ENCODE peak calls at places on chromosomes 13 and 19, in seven cellular contexts. L is H9, R is mesendoderm, C is IMR-90, P is H1, H is neuronal stem cell, M is mesenchymal stem cell. T is an unnamed sample. For H3K79me1, the result is how much of the 10 kb centered on the place peaks cover.

GRCh38 chr19:50203281-50204080 is at the start of gene MYH14:
- DNase-seq in R (peak), H (peak), P (peak), L (peak), C (no peak), M (no peak), T (peak)

GRCh38 chr13:49495783-49496762 is at the start of gene PHF11:
- DNase-seq in H (peak), P (no peak), L (peak), R (peak), M (peak), C (peak), T (peak)

GRCh38 chr19:49243726-49244125 is 81.3 kb downstream of the SLC6A16 start:
- DNase-seq in R (no peak), L (no peak), M (no peak), P (no peak), C (no peak), H (no peak), T (no peak)

GRCh38 chr19:49468746-49469447 is 5.1 kb upstream of the FLT3LG start:
- DNase-seq in P (no peak), L (peak), C (no peak), R (peak), H (no peak), M (peak), T (peak)

GRCh38 chr19:56217039-56217949 is 15.2 kb downstream of the ZSCAN5C start:
- DNase-seq in M (no peak), L (peak), H (no peak), C (peak), P (peak), R (peak), T (peak)

GRCh38 chr13:99258210-99258860 is at the start of gene GPR18:
- DNase-seq in L (no peak), M (peak), R (no peak), P (no peak), H (no peak), C (peak), T (no peak)

GRCh38 chr13:28503182-28503980 is 8.5 kb upstream of the FLT1 start:
- DNase-seq in R (peak), L (no peak), C (peak), M (peak), H (no peak), P (no peak), T (peak)

GRCh38 chr19:17001603-17002183 is 24.9 kb downstream of the CPAMD8 start:
- DNase-seq in M (no peak), C (no peak), H (no peak), R (peak), L (no peak), P (no peak), T (no peak)

GRCh38 chr13:112740502-112741131 is 50.8 kb downstream of the ATP11A start:
- DNase-seq in C (peak), L (no peak), H (no peak), M (peak), P (no peak), R (no peak), T (peak)

GRCh38 chr13:42384265-42384664 is 112.3 kb downstream of the AKAP11 start:
- DNase-seq in P (no peak), R (no peak), M (no peak), L (no peak), H (no peak), C (no peak), T (peak)

GRCh38 chr19:47832723-47833122 is 11.0 kb downstream of the CRX start:
- DNase-seq in C (no peak), L (no peak), P (no peak), M (no peak), R (peak), H (no peak), T (no peak)

GRCh38 chr19:42440357-42441046 is 2.2 kb downstream of the CXCL17 start:
- DNase-seq in C (peak), R (peak), P (no peak), H (peak), L (peak), M (peak), T (peak)

DNA sequence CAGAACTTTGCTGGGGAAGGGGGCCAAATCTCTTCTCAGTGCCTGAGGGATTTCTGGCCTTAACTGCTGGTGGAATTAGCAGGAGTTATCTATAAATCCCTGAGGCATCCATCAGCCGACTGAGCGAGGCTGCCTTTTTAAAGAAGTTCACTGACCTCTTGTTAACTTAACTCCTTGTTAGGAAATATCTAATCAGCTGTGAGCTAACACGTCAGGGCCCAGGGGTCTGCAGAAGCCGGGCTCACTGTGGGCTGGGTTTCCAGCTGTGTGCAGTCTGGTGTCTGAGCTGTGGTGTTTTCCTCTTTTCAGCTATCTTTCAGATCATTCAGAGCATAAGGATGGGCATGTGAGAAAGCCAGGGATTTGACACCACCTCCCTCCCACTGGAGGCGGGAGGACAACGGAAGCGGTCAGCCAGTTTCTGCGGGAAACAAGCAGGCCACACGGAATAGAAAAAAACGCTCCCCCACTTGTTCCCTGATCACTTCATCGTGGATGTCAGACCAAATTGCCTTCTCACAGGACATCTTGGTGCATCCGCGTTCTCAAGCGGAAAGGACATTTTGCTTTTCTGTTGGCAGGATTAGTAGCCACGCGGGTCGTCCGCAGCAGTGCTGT is 23.4 kb downstream of the SERP2 start:
- DNase-seq in C (peak), R (peak), M (peak), H (peak), L (no peak), P (no peak), T (no peak)
- H3K9ac ChIP-seq in C (no peak), R (peak), M (peak), H (no peak), L (no peak), P (no peak), T (no peak)

DNA sequence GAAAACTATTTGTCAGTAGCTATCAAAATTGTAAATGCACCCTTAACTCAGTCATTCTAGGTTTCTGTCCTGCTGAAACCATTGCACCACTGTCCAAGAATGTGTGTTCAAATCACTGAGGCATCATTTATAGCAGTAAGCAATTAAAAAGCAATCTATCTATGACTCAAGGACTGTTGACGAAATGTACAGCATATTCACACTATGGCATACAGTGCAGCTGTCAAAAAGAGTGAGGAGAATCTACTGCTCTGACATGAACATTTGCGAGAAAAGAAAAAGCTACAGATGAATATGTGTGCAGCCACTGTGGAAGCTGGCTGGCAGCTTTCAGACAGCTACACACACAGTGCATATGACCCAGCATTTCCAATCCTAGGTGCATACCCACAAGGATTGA is 71.2 kb downstream of the ING1 start:
- DNase-seq in L (no peak), H (no peak), M (no peak), C (no peak), P (no peak), R (no peak), T (no peak)
- H3K79me1 ChIP-seq in L (under half), H (under half), M (under half), C (under half), P (under half), R (under half), T (under half)

GRCh38 chr19:52943134-52943883 is 19.4 kb downstream of the ZNF816 start:
- DNase-seq in M (no peak), P (no peak), L (no peak), H (no peak), R (no peak), C (no peak), T (peak)
- H3K9ac ChIP-seq in M (peak), P (no peak), L (no peak), H (no peak), R (no peak), C (peak), T (no peak)

DNA sequence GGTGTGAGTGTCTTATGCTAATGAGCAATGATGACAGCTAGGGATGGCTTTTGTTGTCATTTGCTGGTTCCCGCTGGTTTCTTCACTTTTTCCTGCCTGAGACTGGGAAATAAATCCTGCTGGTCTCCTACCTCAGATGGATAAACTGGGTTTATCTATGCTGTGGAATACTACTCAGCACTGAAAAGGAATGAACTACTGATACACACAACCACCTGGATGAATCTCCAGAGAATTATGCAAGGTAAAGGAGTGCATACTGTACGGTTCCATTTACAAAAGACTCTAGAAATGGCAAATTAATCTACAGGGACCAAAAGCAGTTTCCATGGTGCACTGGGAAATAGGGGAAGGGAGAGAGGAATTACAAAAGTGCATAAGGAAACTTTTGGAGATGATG is 41.2 kb upstream of the UBE2L5 start:
- DNase-seq in M (no peak), P (no peak), H (no peak), L (no peak), C (no peak), R (no peak), T (no peak)
- H3K79me1 ChIP-seq in M (under half), P (under half), H (under half), L (under half), C (under half), R (under half), T (under half)

GRCh38 chr13:21672811-21673591 is 2.1 kb downstream of the FGF9 start:
- DNase-seq in L (no peak), H (peak), P (no peak), M (no peak), C (no peak), R (no peak), T (no peak)
- H3K9ac ChIP-seq in L (no peak), H (peak), P (no peak), M (no peak), C (no peak), R (no peak), T (no peak)

GRCh38 chr19:4516199-4516938 is 1.9 kb downstream of the PLIN4 start:
- DNase-seq in L (no peak), P (no peak), C (no peak), M (no peak), H (no peak), R (no peak), T (no peak)
- H3K79me1 ChIP-seq in L (under half), P (under half), C (under half), M (under half), H (under half), R (under half), T (under half)

DNA sequence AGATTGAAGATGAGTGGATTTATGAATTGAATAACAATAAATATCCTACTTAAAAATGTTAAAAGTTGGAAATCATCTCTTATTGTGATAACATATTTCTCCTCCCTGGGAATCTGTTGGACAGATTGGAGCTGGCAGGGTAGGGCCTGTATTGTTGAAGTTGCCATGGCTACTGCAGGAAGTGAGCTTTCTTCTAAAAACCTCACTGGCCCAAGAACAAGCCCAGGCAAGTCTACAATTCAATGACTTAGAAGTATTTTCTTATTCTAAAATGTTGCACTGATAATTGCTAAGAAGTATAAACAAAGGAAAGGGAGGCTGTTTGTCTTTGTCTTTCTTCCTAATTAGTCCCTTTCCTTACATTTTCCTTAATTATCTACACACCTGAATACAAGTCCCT is 112.1 kb downstream of the DLEU7 start:
- DNase-seq in M (peak), R (no peak), L (no peak), P (no peak), H (no peak), C (peak), T (peak)
- H3K9ac ChIP-seq in M (peak), R (no peak), L (no peak), P (no peak), H (no peak), C (no peak), T (no peak)

DNA sequence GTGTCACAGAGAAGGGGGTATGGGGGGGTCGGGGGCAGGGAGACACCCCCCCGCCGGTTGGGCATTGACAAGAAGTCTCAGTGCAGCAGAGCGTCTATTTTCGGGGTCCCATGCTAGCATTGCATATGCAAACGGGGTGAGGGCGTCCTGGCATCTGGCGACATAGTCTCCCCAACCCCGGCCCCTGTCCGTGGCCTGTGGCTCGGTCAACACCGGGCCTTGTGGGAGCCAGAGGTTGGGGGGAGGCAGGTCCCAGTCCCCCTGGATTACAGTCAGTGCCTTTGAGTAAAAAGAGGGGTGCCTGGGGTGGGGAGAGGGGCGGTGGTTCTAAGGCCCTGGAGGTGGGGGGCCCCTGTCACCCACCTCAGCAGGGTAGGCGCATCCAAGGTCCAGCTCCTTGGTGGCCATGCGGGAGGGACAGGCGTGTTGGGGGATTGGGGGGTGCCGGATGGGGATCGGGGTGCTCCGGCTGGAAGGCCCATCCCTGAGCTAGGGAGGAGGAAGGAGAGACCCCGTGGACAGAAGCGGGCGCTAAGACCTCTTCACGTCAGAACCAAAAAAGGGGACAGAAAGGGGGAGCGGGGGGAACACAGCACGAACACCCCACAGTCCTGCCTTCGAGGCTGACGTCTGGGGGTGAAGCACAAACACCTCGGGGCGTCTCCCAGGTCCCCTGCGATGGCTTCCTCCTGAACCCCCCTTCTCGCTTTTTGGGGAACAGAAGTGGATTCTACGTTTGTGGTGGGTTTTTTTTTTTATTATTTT is 20.9 kb downstream of the ZBTB7A start:
- DNase-seq in C (no peak), H (no peak), P (no peak), M (no peak), L (no peak), R (no peak), T (no peak)
- H3K79me1 ChIP-seq in C (half or more), H (under half), P (under half), M (under half), L (under half), R (under half), T (under half)

GRCh38 chr19:18204394-18205179 is 745 bp upstream of the RAB3A start:
- DNase-seq in L (no peak), C (no peak), R (peak), H (peak), P (no peak), M (peak), T (peak)
- H3K9ac ChIP-seq in L (peak), C (peak), R (peak), H (no peak), P (peak), M (peak), T (peak)

T was measured in trophoblast cell.